ENCODE peak calls at places on chromosomes 6 and 20, in nine cellular contexts. Q, L, W, A, I, T, Y, K and H are unnamed samples. For H3K27me3 and H3K4me1, the result is how much of the 10 kb centered on the place peaks cover.

GRCh38 chr6:156687875-156688549 is 89.2 kb upstream of the ARID1B start:
- DNase-seq in Y (peak), W (peak), K (peak), Q (peak), I (no peak), T (peak), L (peak), A (no peak), H (peak)

GRCh38 chr6:140566706-140567330 is 1192.4 kb upstream of the CITED2 start:
- DNase-seq in Y (no peak), I (no peak), L (peak), K (peak), A (no peak), Q (peak), T (no peak), W (no peak), H (no peak)

GRCh38 chr20:38339993-38340392 is 6.3 kb upstream of the LBP start:
- DNase-seq in W (no peak), A (no peak), T (no peak), L (no peak), K (no peak), I (no peak), Q (no peak), Y (no peak), H (peak)

GRCh38 chr6:127366281-127367022 is 23.0 kb upstream of the ECHDC1 start:
- DNase-seq in A (no peak), W (no peak), K (peak), Q (peak), I (no peak), L (peak), T (no peak), Y (no peak), H (no peak)

GRCh38 chr20:24746351-24746685 is 202.8 kb upstream of the CST7 start:
- DNase-seq in A (no peak), Y (no peak), I (no peak), Q (no peak), W (no peak), K (no peak), L (peak), T (no peak), H (no peak)

GRCh38 chr20:48904566-48905321 is 16.8 kb upstream of the ARFGEF2 start:
- DNase-seq in A (peak), L (peak), I (peak), W (no peak), K (peak), T (peak), Y (peak), Q (peak), H (peak)

GRCh38 chr20:63830821-63831593 is at the start of gene ZBTB46:
- DNase-seq in Y (peak), A (peak), Q (peak), K (peak), L (peak), I (no peak), W (peak), T (no peak), H (peak)

GRCh38 chr6:155077784-155078183 is 82.7 kb downstream of the TIAM2 start:
- DNase-seq in I (no peak), A (no peak), L (no peak), W (no peak), Y (no peak), Q (no peak), K (no peak), T (no peak), H (no peak)

GRCh38 chr6:33236852-33237251 is 28.6 kb downstream of the RING1 start:
- DNase-seq in L (no peak), W (no peak), K (no peak), T (no peak), I (no peak), Q (no peak), A (no peak), Y (no peak), H (no peak)

GRCh38 chr6:139927742-139928305 is 553.4 kb upstream of the CITED2 start:
- DNase-seq in T (no peak), Y (no peak), W (peak), Q (no peak), K (no peak), L (no peak), A (no peak), I (no peak), H (no peak)

GRCh38 chr6:116371384-116372209 is 850 bp downstream of the DSE start:
- DNase-seq in Q (peak), T (peak), K (peak), A (no peak), Y (peak), I (peak), L (peak), W (peak), H (peak)

DNA sequence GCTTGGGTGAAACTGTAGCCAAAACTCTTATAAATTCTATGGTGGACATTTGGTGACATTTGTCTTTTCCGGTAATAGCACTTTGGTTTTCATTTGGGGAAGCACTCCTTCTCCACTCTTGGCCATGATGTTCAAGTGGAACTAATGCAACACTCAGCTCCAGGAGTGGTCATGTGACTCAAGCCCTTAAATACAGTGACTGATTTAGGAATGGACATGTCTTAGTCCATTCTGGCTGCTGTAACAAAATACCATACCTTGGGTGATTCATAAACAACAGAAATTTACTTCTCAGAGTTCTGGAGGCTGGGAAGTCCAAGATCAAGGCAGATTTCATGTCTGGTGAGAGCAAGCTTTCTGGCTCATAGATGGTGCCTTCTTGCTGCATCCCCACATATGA is 10.8 kb upstream of the FKBP1A start:
- DNase-seq in Q (no peak), K (no peak), I (no peak), A (no peak), W (no peak), Y (no peak), T (no peak), L (no peak), H (no peak)
- H3K27me3 ChIP-seq in Q (under half), K (under half), I (under half), A (under half), W (under half), Y (under half), T (under half), L (under half), H (under half)

DNA sequence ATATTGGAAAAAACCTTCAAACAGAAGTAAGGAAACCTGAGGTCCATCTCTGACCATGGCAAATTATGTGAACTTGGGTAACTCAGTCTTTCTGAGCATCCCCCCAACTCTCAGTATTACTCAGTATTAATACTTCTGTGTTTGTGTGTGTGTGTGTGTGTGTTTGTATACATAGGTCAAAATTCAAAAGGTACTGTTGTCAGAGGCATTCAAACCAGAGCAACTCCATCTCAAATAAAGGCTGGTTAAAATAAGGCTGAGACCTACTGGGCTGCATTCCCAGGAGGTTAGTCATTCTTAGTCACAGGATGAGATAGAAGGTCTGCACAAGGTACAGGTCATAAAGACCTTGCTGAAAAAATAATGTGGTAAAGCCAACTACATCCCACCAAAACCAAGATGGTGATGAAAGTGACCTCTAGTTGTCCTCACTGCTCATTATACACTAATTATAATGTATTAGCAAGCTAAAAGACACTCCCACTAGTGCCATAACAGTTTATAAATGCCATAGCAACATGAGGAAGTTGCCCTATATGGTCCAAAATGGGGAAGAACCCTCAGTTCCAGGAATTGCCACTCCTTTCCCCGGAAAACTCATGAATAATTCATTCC is 33.3 kb upstream of the SLC22A16 start:
- DNase-seq in Q (peak), T (no peak), W (no peak), I (no peak), A (no peak), K (peak), Y (no peak), L (no peak), H (no peak)
- H3K4me1 ChIP-seq in Q (under half), T (under half), W (under half), I (under half), A (under half), K (under half), Y (under half), L (under half), H (under half)

GRCh38 chr6:2746557-2747061 is 4.1 kb downstream of the MYLK4 start:
- DNase-seq in K (no peak), L (peak), W (no peak), I (no peak), T (peak), Y (no peak), Q (no peak), A (no peak), H (no peak)

GRCh38 chr6:2744206-2744771 is 6.4 kb downstream of the MYLK4 start:
- DNase-seq in W (peak), Q (peak), I (no peak), K (no peak), L (peak), A (no peak), T (no peak), Y (no peak), H (peak)

GRCh38 chr6:2743280-2744205 is 7.2 kb downstream of the MYLK4 start:
- DNase-seq in Q (no peak), I (no peak), K (no peak), T (no peak), Y (no peak), L (no peak), A (no peak), W (no peak), H (no peak)

GRCh38 chr6:2745246-2745645 is 5.5 kb downstream of the MYLK4 start:
- DNase-seq in W (no peak), I (no peak), Q (no peak), L (no peak), K (no peak), T (no peak), Y (no peak), A (no peak), H (no peak)

GRCh38 chr6:2744778-2745177 is 5.9 kb downstream of the MYLK4 start:
- DNase-seq in W (no peak), K (no peak), L (no peak), Q (no peak), A (no peak), T (no peak), I (no peak), Y (no peak), H (no peak)
- H3K27ac ChIP-seq in W (peak), K (no peak), L (no peak), Q (no peak), A (no peak), T (no peak), I (no peak), Y (no peak), H (no peak)

GRCh38 chr20:51365670-51366069 is 176.8 kb downstream of the NFATC2 start:
- DNase-seq in I (no peak), K (peak), T (no peak), Y (no peak), W (no peak), L (no peak), A (no peak), Q (peak), H (no peak)
- H3K27me3 ChIP-seq in I (under half), K (under half), T (under half), Y (under half), W (under half), L (under half), A (under half), Q (under half), H (under half)

DNA sequence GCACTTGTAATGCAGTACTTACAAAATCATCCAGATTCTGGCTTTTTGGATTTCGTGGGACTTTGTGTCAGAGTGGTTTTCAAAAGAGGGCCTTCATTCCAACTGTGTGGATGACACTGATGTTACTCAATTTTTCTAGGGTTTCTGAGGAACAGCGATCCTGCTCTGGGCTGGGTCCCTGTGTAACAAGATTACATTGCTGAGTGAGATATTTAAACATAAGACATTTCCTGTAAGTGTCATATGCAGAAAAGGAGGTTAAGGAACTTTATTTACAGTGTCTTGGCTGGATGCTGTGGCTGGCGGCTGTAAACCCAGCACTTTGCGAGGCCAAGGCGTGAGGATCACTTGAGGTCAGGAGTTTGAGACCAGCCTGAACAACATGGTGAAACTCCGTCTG is 6.7 kb downstream of the ZFAND3 start:
- DNase-seq in L (peak), I (no peak), Y (no peak), W (no peak), Q (no peak), A (no peak), T (no peak), K (no peak), H (no peak)
- H3K4me1 ChIP-seq in L (half or more), I (under half), Y (under half), W (under half), Q (under half), A (under half), T (under half), K (under half), H (under half)

GRCh38 chr20:47572105-47572729 is 70.5 kb downstream of the NCOA3 start:
- DNase-seq in W (no peak), A (no peak), Y (no peak), K (no peak), I (no peak), Q (no peak), T (no peak), L (no peak), H (no peak)

GRCh38 chr20:47568837-47569410 is 67.2 kb downstream of the NCOA3 start:
- DNase-seq in T (no peak), K (no peak), I (no peak), L (no peak), A (no peak), W (no peak), Q (no peak), Y (no peak), H (no peak)

GRCh38 chr20:47571426-47571825 is 69.7 kb downstream of the NCOA3 start:
- DNase-seq in I (no peak), A (no peak), Y (no peak), K (no peak), L (no peak), T (no peak), Q (no peak), W (no peak), H (no peak)

GRCh38 chr20:47566269-47566668 is 64.6 kb downstream of the NCOA3 start:
- DNase-seq in A (no peak), Q (no peak), T (no peak), K (no peak), I (no peak), W (no peak), L (no peak), Y (no peak), H (no peak)

GRCh38 chr20:47568019-47568418 is 66.3 kb downstream of the NCOA3 start:
- DNase-seq in Q (peak), T (no peak), W (peak), I (no peak), A (no peak), L (no peak), K (peak), Y (peak), H (no peak)
- H3K27ac ChIP-seq in Q (no peak), T (no peak), W (peak), I (no peak), A (no peak), L (no peak), K (no peak), Y (no peak), H (peak)

GRCh38 chr6:170417881-170418280 is 111.3 kb downstream of the FAM120B start:
- DNase-seq in Q (no peak), L (no peak), I (no peak), K (no peak), Y (no peak), T (no peak), W (no peak), A (no peak), H (no peak)
- H3K27me3 ChIP-seq in Q (under half), L (under half), I (under half), K (under half), Y (under half), T (under half), W (under half), A (under half), H (under half)